ENCODE peak calls at places on chromosome 13, in ten cellular contexts. J is A549; B is left cardiac atrium; N is C1 segment of cervical spinal cord; T is GOT3; R is DMS79 treated with DMSO at 0.1 percent for 48 hours; U is stimulated activated CD8-positive, alpha-beta memory T cell treated with anti-CD3 and anti-CD28 coated beads, Interleukin-4, amount 100 ng/mL, for 4 hours; G is neural crest cell; P is renal cortical epithelial cell; C is A673. F is an unnamed sample.

GRCh38 chr13:44132710-44133109 is 240.9 kb upstream of the SERP2 start:
- DNase-seq in J (no peak), B (peak; percentile 85), N (peak; percentile 55), T (no peak), R (no peak), U (no peak), G (no peak), P (peak; percentile 86), C (no peak), F (no peak)

GRCh38 chr13:95924389-95924994 is 128.7 kb downstream of the UGGT2 start:
- DNase-seq in J (peak; percentile 61), B (no peak), N (no peak), T (no peak), R (no peak), U (no peak), G (no peak), P (peak; percentile 92), C (peak; percentile 56), F (no peak)

GRCh38 chr13:59061621-59062020 is 1102.1 kb downstream of the DIAPH3 start:
- DNase-seq in J (no peak), B (no peak), N (no peak), T (no peak), R (no peak), U (no peak), G (no peak), P (no peak), C (no peak), F (no peak)

GRCh38 chr13:87280139-87280538 is 391.0 kb upstream of the SLITRK5 start:
- DNase-seq in J (peak; percentile 2), B (no peak), N (no peak), T (no peak), R (no peak), U (no peak), G (no peak), P (no peak), C (no peak), F (no peak)

GRCh38 chr13:79434578-79434977 is 28.5 kb upstream of the RBM26 start:
- DNase-seq in J (no peak), B (no peak), N (no peak), T (no peak), R (no peak), U (no peak), G (no peak), P (no peak), C (no peak), F (no peak)

GRCh38 chr13:109301711-109302110 is 484.7 kb downstream of the IRS2 start:
- DNase-seq in J (no peak), B (no peak), N (no peak), T (no peak), R (no peak), U (no peak), G (no peak), P (no peak), C (no peak), F (no peak)

GRCh38 chr13:65417953-65418352 is 1812.2 kb downstream of the PCDH9 start:
- DNase-seq in J (no peak), B (no peak), N (no peak), T (no peak), R (no peak), U (no peak), G (no peak), P (no peak), C (no peak), F (no peak)

GRCh38 chr13:111469450-111469849 is 149.0 kb downstream of the TEX29 start:
- DNase-seq in J (no peak), B (no peak), N (no peak), T (no peak), R (no peak), U (no peak), G (no peak), P (no peak), C (no peak), F (peak; percentile 66)

GRCh38 chr13:33213797-33214196 is 71.8 kb downstream of the STARD13 start:
- DNase-seq in J (no peak), B (no peak), N (no peak), T (no peak), R (peak; percentile 80), U (no peak), G (no peak), P (no peak), C (peak; percentile 53), F (no peak)

GRCh38 chr13:113756441-113757097 is 2.5 kb upstream of the TMEM255B start:
- DNase-seq in J (no peak), B (no peak), N (no peak), T (no peak), R (no peak), U (no peak), G (no peak), P (no peak), C (no peak), F (no peak)

GRCh38 chr13:106596287-106596937 is 28.5 kb upstream of the ARGLU1 start:
- DNase-seq in J (no peak), B (no peak), N (no peak), T (no peak), R (no peak), U (no peak), G (no peak), P (no peak), C (no peak), F (no peak)

GRCh38 chr13:101700598-101700997 is 248.1 kb downstream of the ITGBL1 start:
- DNase-seq in J (no peak), B (no peak), N (no peak), T (no peak), R (no peak), U (no peak), G (no peak), P (peak; percentile 68), C (no peak), F (no peak)

GRCh38 chr13:73536865-73537264 is 478.1 kb downstream of the KLF5 start:
- DNase-seq in J (no peak), B (no peak), N (no peak), T (no peak), R (no peak), U (no peak), G (no peak), P (no peak), C (no peak), F (no peak)

GRCh38 chr13:44188257-44188656 is 185.4 kb upstream of the SERP2 start:
- DNase-seq in J (peak; percentile 58), B (no peak), N (no peak), T (no peak), R (no peak), U (no peak), G (no peak), P (peak; percentile 85), C (no peak), F (no peak)

GRCh38 chr13:95676100-95676774 is 702 bp upstream of the DNAJC3 start:
- DNase-seq in J (peak; percentile 34), B (peak; percentile 41), N (no peak), T (no peak), R (peak; percentile 95), U (no peak), G (peak; percentile 1), P (peak; percentile 66), C (peak; percentile 24), F (no peak)

GRCh38 chr13:40963927-40964326 is 55.2 kb downstream of the ELF1 start:
- DNase-seq in J (peak; percentile 23), B (no peak), N (no peak), T (no peak), R (no peak), U (no peak), G (no peak), P (peak; percentile 90), C (no peak), F (no peak)

GRCh38 chr13:41456768-41457588 is at the start of gene RGCC:
- DNase-seq in J (peak; percentile 40), B (peak; percentile 83), N (peak; percentile 88), T (peak; percentile 44), R (peak; percentile 15), U (peak; percentile 93), G (peak; percentile 48), P (peak; percentile 29), C (peak; percentile 49), F (peak; percentile 88)

GRCh38 chr13:97395437-97396136 is 38.4 kb upstream of the RAP2A start:
- DNase-seq in J (peak; percentile 12), B (no peak), N (no peak), T (no peak), R (no peak), U (no peak), G (no peak), P (peak; percentile 4), C (no peak), F (no peak)

GRCh38 chr13:73800011-73800410 is 334.2 kb downstream of the KLF12 start:
- DNase-seq in J (no peak), B (no peak), N (no peak), T (no peak), R (no peak), U (no peak), G (no peak), P (no peak), C (no peak), F (no peak)

GRCh38 chr13:110376120-110376519 is 69.0 kb downstream of the COL4A2 start:
- DNase-seq in J (no peak), B (no peak), N (no peak), T (no peak), R (no peak), U (no peak), G (no peak), P (peak; percentile 50), C (no peak), F (no peak)

GRCh38 chr13:87671031-87671823 is at the start of gene SLITRK5:
- DNase-seq in J (peak; percentile 81), B (peak; percentile 64), N (peak; percentile 87), T (peak; percentile 9), R (no peak), U (no peak), G (peak; percentile 90), P (peak; percentile 65), C (peak; percentile 90), F (peak; percentile 94)

GRCh38 chr13:57982782-57983181 is 351.2 kb downstream of the PCDH17 start:
- DNase-seq in J (no peak), B (no peak), N (no peak), T (no peak), R (no peak), U (no peak), G (no peak), P (no peak), C (no peak), F (no peak)

F was measured in osteocyte.